ENCODE peak calls at places on chromosomes 5 and 9, in nine cellular contexts. B is activated naive CD4-positive, alpha-beta T cell; A is T-helper 2 cell; S is aorta; V is SK-N-MC; U is GM12865; P is posterior vena cava; W is astrocyte of the spinal cord; F is heart right ventricle. M is an unnamed sample.

GRCh38 chr5:106374956-106375355 is 1295.8 kb downstream of the EFNA5 start:
- DNase-seq in B (no peak), A (no peak), S (no peak), V (no peak), U (no peak), P (no peak), W (no peak), F (no peak), M (no peak)

GRCh38 chr5:145946112-145946861 is 9.9 kb downstream of the SH3RF2 start:
- DNase-seq in B (no peak), A (no peak), S (no peak), V (no peak), U (peak; percentile 48), P (no peak), W (peak; percentile 76), F (peak; percentile 32), M (peak; percentile 33)

GRCh38 chr9:79671558-79671957 is 99.8 kb downstream of the TLE4 start:
- DNase-seq in B (no peak), A (no peak), S (no peak), V (no peak), U (no peak), P (no peak), W (no peak), F (no peak), M (no peak)

GRCh38 chr5:179267071-179267670 is 78.1 kb downstream of the ADAMTS2 start:
- DNase-seq in B (no peak), A (no peak), S (peak; percentile 48), V (no peak), U (no peak), P (peak; percentile 78), W (no peak), F (no peak), M (no peak)

GRCh38 chr9:5488616-5489015 is 21.7 kb upstream of the PDCD1LG2 start:
- DNase-seq in B (no peak), A (no peak), S (no peak), V (no peak), U (no peak), P (no peak), W (no peak), F (no peak), M (peak; percentile 66)

GRCh38 chr5:73120222-73121108 is at the start of gene TMEM171:
- DNase-seq in B (no peak), A (no peak), S (no peak), V (no peak), U (no peak), P (peak; percentile 76), W (peak; percentile 37), F (no peak), M (peak; percentile 37)

GRCh38 chr9:5899292-5899691 is 8.6 kb downstream of the MLANA start:
- DNase-seq in B (no peak), A (no peak), S (no peak), V (no peak), U (no peak), P (no peak), W (no peak), F (no peak), M (no peak)

GRCh38 chr9:5665059-5665458 is 36.2 kb downstream of the RIC1 start:
- DNase-seq in B (no peak), A (no peak), S (no peak), V (no peak), U (no peak), P (no peak), W (no peak), F (no peak), M (peak; percentile 59)

GRCh38 chr5:169728-170094 is 21.6 kb upstream of the LRRC14B start:
- DNase-seq in B (no peak), A (no peak), S (no peak), V (no peak), U (no peak), P (peak; percentile 68), W (no peak), F (no peak), M (no peak)

GRCh38 chr9:128088253-128088945 is 20.4 kb downstream of the SLC25A25 start:
- DNase-seq in B (no peak), A (no peak), S (no peak), V (no peak), U (no peak), P (no peak), W (no peak), F (no peak), M (no peak)

GRCh38 chr9:86405926-86406325 is 51.7 kb upstream of the TUT7 start:
- DNase-seq in B (no peak), A (no peak), S (no peak), V (no peak), U (peak; percentile 5), P (no peak), W (peak; percentile 95), F (no peak), M (peak; percentile 90)

GRCh38 chr9:99905833-99906402 is 536 bp upstream of the STX17 start:
- DNase-seq in B (no peak), A (no peak), S (no peak), V (no peak), U (no peak), P (no peak), W (peak; percentile 9), F (no peak), M (peak; percentile 9)